ENCODE peak calls at places on chromosome 20, in five cellular contexts. J is esophagus muscularis mucosa, Y is stomach, O is suprapubic skin, P is HepG2. E is an unnamed sample.

GRCh38 chr20:19835533-19836222 is 77.6 kb downstream of the RIN2 start:
- DNase-seq in J (no peak), Y (no peak), O (no peak), P (no peak), E (no peak)

GRCh38 chr20:58574469-58574868 is 59.3 kb upstream of the APCDD1L start:
- DNase-seq in P (no peak), J (no peak), O (no peak), Y (no peak), E (no peak)

GRCh38 chr20:53578492-53579222 is 15.0 kb downstream of the ZNF217 start:
- DNase-seq in P (peak), J (no peak), Y (peak), O (no peak), E (no peak)

GRCh38 chr20:36219671-36220220 is 16.5 kb upstream of the AAR2 start:
- DNase-seq in Y (no peak), O (no peak), J (no peak), P (no peak), E (no peak)

GRCh38 chr20:56373942-56374341 is 15.2 kb downstream of the FAM210B start:
- DNase-seq in Y (no peak), P (peak), O (no peak), J (no peak), E (no peak)

GRCh38 chr20:45725134-45725533 is 3.0 kb downstream of the SPINT4 start:
- DNase-seq in Y (no peak), O (no peak), P (peak), J (no peak), E (no peak)

GRCh38 chr20:35279040-35279439 is 1.1 kb upstream of the MMP24OS start:
- DNase-seq in O (no peak), P (no peak), Y (peak), J (no peak), E (no peak)

GRCh38 chr20:25848222-25848621 is 151.6 kb upstream of the ZNF337 start:
- DNase-seq in P (no peak), Y (no peak), O (peak), J (no peak), E (peak)

GRCh38 chr20:24842591-24843442 is 106.3 kb upstream of the CST7 start:
- DNase-seq in P (no peak), O (no peak), J (no peak), Y (no peak), E (no peak)

GRCh38 chr20:35615667-35616464 is at the start of gene SPAG4:
- DNase-seq in O (peak), Y (peak), J (peak), P (no peak), E (peak)

GRCh38 chr20:23776067-23776771 is 25.5 kb upstream of the CST1 start:
- DNase-seq in P (no peak), O (no peak), Y (no peak), J (peak), E (no peak)

GRCh38 chr20:10476319-10476724 is 41.2 kb downstream of the SLX4IP start:
- DNase-seq in J (no peak), O (no peak), Y (no peak), P (no peak), E (no peak)

GRCh38 chr20:45448250-45448649 is 21.3 kb upstream of the WFDC2 start:
- DNase-seq in J (no peak), P (no peak), Y (no peak), O (no peak), E (no peak)

DNA sequence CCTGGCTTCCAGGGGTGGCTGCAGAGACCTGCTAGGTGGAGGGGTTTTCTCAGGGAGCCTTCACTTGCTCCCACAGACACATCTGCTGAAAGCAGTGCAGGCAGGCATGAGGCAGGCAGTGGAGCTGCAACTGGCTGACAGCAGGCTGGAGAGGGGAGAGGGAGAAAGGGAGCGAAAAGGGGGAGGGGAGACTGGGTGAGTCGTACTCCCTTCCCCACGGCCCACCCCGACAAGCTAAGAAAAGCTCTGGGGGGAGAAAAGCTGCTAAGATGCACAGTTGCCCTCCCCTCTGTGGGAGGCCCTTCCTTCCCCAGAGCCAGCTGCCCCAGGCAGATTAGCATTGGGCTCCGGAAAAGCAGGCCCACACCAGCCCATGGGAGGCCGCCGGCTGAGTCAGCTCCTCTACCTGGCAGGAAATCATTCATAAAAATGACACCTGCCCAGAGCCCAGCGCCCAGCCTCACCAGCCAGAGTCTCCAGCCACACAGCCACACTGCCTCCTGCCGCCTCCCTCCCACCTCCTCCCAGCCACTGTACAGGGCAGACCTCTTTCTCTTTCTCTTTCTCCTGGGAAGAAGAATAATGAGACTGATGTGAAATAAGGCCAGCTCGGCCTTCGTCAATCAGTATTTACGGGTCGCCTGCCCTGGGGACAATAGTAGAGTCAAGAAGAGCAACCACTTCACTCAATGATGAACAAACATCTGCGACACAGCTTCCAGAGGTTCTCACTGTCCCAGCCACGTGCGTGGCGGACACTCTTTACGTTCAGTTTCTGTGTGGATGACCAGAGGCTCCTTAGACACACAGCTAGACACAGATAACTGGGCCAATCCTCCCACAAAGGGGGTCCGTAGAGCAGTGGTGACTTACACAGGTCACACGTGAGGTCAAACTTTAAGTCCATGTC is 7.7 kb upstream of the C20orf203 start:
- DNase-seq in P (no peak), J (no peak), Y (no peak), O (no peak), E (no peak)
- TF ChIP-seq EP300 in P (no peak), J (no peak), Y (no peak), O (no peak), E (no peak)

GRCh38 chr20:48025061-48025515 is 239.8 kb upstream of the SULF2 start:
- DNase-seq in J (no peak), P (no peak), O (no peak), Y (no peak), E (no peak)
- TF ChIP-seq POLR2AphosphoS5 in J (peak), P (no peak), O (no peak), Y (no peak), E (no peak)

GRCh38 chr20:12823742-12824141 is 185.0 kb upstream of the SPTLC3 start:
- DNase-seq in P (no peak), J (no peak), Y (no peak), O (no peak), E (no peak)
- TF ChIP-seq EP300 in P (no peak), J (no peak), Y (no peak), O (no peak), E (no peak)

GRCh38 chr20:49701313-49701731 is 12.4 kb downstream of the B4GALT5 start:
- DNase-seq in O (no peak), J (no peak), Y (no peak), P (no peak), E (no peak)

GRCh38 chr20:49699200-49699992 is 14.3 kb downstream of the B4GALT5 start:
- DNase-seq in Y (no peak), J (no peak), P (no peak), O (no peak), E (no peak)

GRCh38 chr20:49698477-49698876 is 15.2 kb downstream of the B4GALT5 start:
- DNase-seq in J (no peak), Y (no peak), O (no peak), P (no peak), E (no peak)

GRCh38 chr20:49701916-49702315 is 11.8 kb downstream of the B4GALT5 start:
- DNase-seq in Y (no peak), P (no peak), J (no peak), O (no peak), E (no peak)

DNA sequence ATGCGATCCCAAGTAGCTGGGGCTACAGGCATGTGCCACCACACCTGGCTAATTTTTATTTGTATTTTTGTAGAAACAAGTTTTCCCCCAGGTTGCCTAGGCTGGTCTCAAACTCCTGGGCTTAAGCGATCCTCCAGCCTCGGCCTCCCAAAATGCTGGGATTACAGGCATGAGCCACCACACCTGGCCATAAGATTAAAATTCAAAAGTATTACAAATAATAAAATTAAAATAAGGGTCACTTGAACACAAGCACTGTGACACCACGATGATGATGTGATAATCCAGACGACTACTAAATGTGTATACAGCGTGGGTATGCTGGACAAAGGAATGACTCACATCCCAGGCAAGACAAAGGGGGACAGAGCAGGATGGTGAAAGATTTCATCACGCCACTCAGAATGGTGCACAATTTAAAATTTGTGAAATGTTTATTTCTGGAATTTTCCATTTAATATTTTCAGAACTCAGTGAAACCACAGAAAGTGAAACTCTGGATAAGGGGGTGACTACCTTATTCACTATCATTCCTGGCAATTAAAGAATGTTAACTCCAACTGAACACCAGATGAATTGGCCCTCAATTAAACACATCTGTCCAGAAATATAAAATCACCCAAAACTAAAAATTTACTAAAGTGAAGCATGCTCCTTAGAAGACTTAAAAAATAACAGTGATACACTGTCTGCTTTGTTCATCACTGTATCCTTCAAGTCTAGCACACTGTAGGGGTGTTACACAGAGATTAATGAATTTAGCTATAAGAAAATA is 13.1 kb downstream of the B4GALT5 start:
- DNase-seq in O (no peak), Y (no peak), P (peak), J (no peak), E (no peak)
- TF ChIP-seq POLR2AphosphoS5 in O (peak), Y (no peak), P (no peak), J (no peak), E (no peak)